ENCODE peak calls at places on chromosomes 2 and 18, in four cellular contexts. L is cardiac muscle cell, K is cardiac fibroblast, S is fibroblast of mammary gland. B is an unnamed sample.

GRCh38 chr2:57146951-57147350 is 899.7 kb upstream of the VRK2 start:
- DNase-seq in L (no peak), K (no peak), S (no peak), B (no peak)

GRCh38 chr2:40371525-40372277 is 80.2 kb downstream of the SLC8A1 start:
- DNase-seq in L (peak; percentile 51), K (peak; percentile 80), S (peak; percentile 79), B (no peak)

GRCh38 chr2:208501217-208501616 is 94.6 kb downstream of the PTH2R start:
- DNase-seq in L (peak; percentile 49), K (no peak), S (peak; percentile 1), B (no peak)

GRCh38 chr2:144505245-144505801 is 14.6 kb downstream of the ZEB2 start:
- DNase-seq in L (peak; percentile 51), K (peak; percentile 62), S (peak; percentile 86), B (no peak)

GRCh38 chr2:217367464-217367863 is 507.6 kb upstream of the TNP1 start:
- DNase-seq in L (no peak), K (no peak), S (no peak), B (no peak)

GRCh38 chr2:198905881-198906612 is 551.7 kb downstream of the SATB2 start:
- DNase-seq in L (no peak), K (no peak), S (no peak), B (no peak)

GRCh38 chr2:28665041-28665704 is 86.5 kb upstream of the PPP1CB start:
- DNase-seq in L (no peak), K (peak; percentile 66), S (peak; percentile 91), B (no peak)

GRCh38 chr18:43819397-43819796 is 542.1 kb upstream of the SYT4 start:
- DNase-seq in L (no peak), K (no peak), S (no peak), B (no peak)

GRCh38 chr2:205706769-205707375 is 24.6 kb downstream of the NRP2 start:
- DNase-seq in L (no peak), K (peak; percentile 95), S (peak; percentile 87), B (no peak)

GRCh38 chr2:20378891-20379519 is 28.4 kb upstream of the PUM2 start:
- DNase-seq in L (peak; percentile 90), K (peak; percentile 84), S (peak; percentile 88), B (no peak)

GRCh38 chr2:43455735-43456642 is 139.8 kb downstream of the THADA start:
- DNase-seq in L (no peak), K (peak; percentile 96), S (peak; percentile 99), B (no peak)

GRCh38 chr2:239433777-239434396 is 33.1 kb upstream of the HDAC4 start:
- DNase-seq in L (no peak), K (peak; percentile 46), S (peak; percentile 92), B (no peak)

GRCh38 chr18:3230401-3231334 is 10.9 kb upstream of the MYOM1 start:
- DNase-seq in L (no peak), K (peak; percentile 81), S (peak; percentile 32), B (no peak)

GRCh38 chr2:237451582-237452469 is 35.2 kb upstream of the MLPH start:
- DNase-seq in L (no peak), K (peak; percentile 51), S (peak; percentile 43), B (no peak)

GRCh38 chr2:118209727-118210126 is 121.5 kb downstream of the INSIG2 start:
- DNase-seq in L (no peak), K (no peak), S (no peak), B (no peak)

GRCh38 chr18:10197097-10197496 is 257.3 kb upstream of the APCDD1 start:
- DNase-seq in L (no peak), K (peak; percentile 3), S (no peak), B (no peak)

GRCh38 chr2:94982156-94982555 is 43.4 kb upstream of the MAL start:
- DNase-seq in L (no peak), K (no peak), S (no peak), B (no peak)

GRCh38 chr2:202339052-202339870 is 36.9 kb upstream of the BMPR2 start:
- DNase-seq in L (no peak), K (peak; percentile 79), S (peak; percentile 57), B (peak; percentile 82)

GRCh38 chr2:61950571-61951315 is 45.3 kb downstream of the COMMD1 start:
- DNase-seq in L (no peak), K (no peak), S (no peak), B (no peak)

GRCh38 chr18:59200787-59201186 is 19.2 kb upstream of the GRP start:
- DNase-seq in L (no peak), K (no peak), S (no peak), B (no peak)

GRCh38 chr2:62071126-62071598 is 124.8 kb upstream of the B3GNT2 start:
- DNase-seq in L (no peak), K (peak; percentile 14), S (peak; percentile 38), B (no peak)

GRCh38 chr2:38528008-38528442 is 74.7 kb downstream of the HNRNPLL start:
- DNase-seq in L (peak; percentile 71), K (peak; percentile 74), S (peak; percentile 81), B (no peak)

GRCh38 chr2:10407841-10408648 is 40.1 kb downstream of the ODC1 start:
- DNase-seq in L (no peak), K (peak; percentile 69), S (peak; percentile 90), B (no peak)

GRCh38 chr2:186380805-186381204 is 105.3 kb upstream of the ZC3H15 start:
- DNase-seq in L (no peak), K (no peak), S (no peak), B (no peak)

GRCh38 chr18:8516391-8517250 is 92.6 kb upstream of the RAB12 start:
- DNase-seq in L (no peak), K (no peak), S (no peak), B (no peak)

GRCh38 chr2:216351172-216351925 is 20.9 kb downstream of the MARCHF4 start:
- DNase-seq in L (no peak), K (no peak), S (no peak), B (no peak)

GRCh38 chr2:232931636-232932035 is 61.6 kb downstream of the SNORC start:
- DNase-seq in L (no peak), K (peak; percentile 13), S (peak; percentile 25), B (no peak)

GRCh38 chr2:85536479-85536878 is 2.5 kb upstream of the MAT2A start:
- DNase-seq in L (no peak), K (peak; percentile 83), S (peak; percentile 86), B (no peak)

GRCh38 chr2:119059940-119060339 is 98.6 kb downstream of the C1QL2 start:
- DNase-seq in L (no peak), K (no peak), S (no peak), B (no peak)

GRCh38 chr2:223055836-223056235 is 3.8 kb downstream of the KCNE4 start:
- DNase-seq in L (no peak), K (peak; percentile 31), S (peak; percentile 40), B (no peak)

GRCh38 chr2:28451793-28452533 is 43.9 kb upstream of the PLB1 start:
- DNase-seq in L (no peak), K (no peak), S (no peak), B (no peak)

GRCh38 chr2:127957240-127957639 is 70.6 kb downstream of the SAP130 start:
- DNase-seq in L (no peak), K (no peak), S (no peak), B (no peak)

GRCh38 chr2:212905640-212906201 is 245.7 kb downstream of the IKZF2 start:
- DNase-seq in L (no peak), K (peak; percentile 90), S (peak; percentile 46), B (peak; percentile 76)

GRCh38 chr18:2960983-2961696 is 51.8 kb downstream of the LPIN2 start:
- DNase-seq in L (no peak), K (no peak), S (no peak), B (no peak)

GRCh38 chr18:49733896-49734585 is 79.3 kb downstream of the ACAA2 start:
- DNase-seq in L (no peak), K (no peak), S (no peak), B (no peak)

GRCh38 chr2:25606892-25607291 is 66.5 kb downstream of the DTNB start:
- DNase-seq in L (peak; percentile 10), K (peak; percentile 68), S (peak; percentile 54), B (no peak)

DNA sequence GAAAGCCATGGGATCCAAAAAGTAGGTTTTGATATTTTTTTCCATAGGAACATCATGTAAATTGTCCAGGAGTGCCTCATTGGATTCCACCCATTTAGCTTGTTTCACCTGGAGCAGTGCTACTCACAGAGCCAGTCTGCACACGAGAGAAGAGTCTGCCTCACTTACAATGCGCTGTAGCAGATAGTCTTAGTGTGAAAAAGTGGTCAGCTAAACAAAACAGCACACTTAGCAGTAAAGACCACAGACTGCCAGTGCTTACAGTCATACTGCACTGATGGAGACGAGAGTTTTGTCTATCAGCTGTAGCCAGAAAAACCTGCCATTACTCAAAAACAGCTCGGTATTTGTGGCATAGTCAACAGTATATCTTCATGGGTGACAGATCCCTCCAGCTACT is 113.5 kb upstream of the LDLRAD4 start:
- DNase-seq in L (no peak), K (no peak), S (no peak), B (no peak)
- TF ChIP-seq CTCF in L (no peak), K (no peak), S (no peak), B (no peak)

DNA sequence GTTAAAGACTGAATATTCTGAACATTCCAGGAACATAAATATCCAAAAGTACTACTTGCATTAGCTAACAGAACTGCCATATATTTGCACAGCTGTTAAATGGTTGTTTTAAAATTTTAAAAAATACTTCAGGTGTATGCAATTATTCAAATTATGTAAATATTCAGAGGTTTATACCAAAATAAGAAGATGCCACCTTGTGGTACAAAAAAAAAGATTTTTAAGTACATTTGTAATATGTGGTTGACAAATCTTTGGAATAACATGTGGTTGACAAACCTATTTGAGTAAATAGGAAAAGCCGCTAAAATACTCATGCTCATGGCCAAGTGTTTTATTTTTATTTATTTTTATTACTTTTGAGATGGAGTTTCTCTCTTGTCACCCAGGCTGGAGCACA is 439.8 kb upstream of the FANCL start:
- DNase-seq in L (no peak), K (peak; percentile 8), S (peak; percentile 15), B (no peak)
- TF ChIP-seq CTCF in L (no peak), K (no peak), S (no peak), B (no peak)

DNA sequence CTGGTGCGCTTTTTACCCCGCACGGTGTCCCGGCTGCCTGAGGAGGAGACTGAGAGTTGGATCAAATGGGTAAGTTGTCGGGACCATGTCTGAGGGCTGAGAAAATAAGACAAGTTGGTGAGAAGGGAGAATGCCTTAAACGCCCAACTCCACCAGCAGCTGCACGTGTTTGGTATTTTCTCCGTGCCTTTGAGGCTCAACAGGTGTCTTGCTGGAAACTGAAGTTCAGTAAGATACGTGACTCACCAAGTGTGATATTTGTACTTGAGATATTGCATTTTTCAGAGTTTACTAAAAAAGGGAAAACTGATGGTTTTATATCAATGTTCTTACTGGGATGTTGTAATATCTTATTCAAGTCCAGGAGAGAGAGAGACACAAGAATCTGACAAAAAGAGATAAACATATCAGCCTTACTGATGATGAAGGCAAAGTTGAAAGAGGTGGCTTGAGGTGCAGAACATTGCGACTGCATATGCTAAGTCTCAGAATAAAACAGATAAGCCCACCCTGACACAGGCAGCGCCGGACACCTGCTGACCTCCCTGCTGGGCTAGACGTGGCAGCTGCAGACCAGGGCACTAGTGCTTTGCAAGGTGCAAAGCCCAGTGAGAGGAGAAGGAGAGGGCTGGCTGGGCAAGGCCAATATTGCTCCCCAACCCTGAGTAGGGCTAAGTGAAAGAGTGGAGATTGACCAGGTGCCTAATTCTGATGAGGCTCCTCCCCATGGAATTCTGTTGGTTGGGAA is 33.1 kb downstream of the TRPM8 start:
- DNase-seq in L (no peak), K (no peak), S (no peak), B (no peak)
- TF ChIP-seq CTCF in L (no peak), K (no peak), S (no peak), B (no peak)

DNA sequence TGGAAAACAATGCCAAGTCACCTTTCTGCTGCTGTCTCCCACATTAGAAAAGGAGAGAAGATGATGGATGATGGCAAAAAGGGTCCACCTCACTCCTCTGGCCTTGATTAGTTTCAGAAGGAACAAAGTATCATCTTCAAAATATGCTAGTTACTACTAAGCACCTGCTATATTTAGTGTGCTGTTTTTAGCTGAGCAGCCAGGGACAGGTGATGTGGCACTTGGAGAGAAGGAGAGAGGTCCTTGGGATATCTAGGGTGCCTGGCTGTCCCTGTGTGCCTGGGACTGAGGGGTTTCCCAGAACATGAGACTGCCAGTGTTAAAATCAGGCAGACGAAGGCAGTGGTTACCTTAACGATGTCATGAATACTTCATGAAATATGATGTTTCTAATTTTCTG is 235.5 kb upstream of the NT5C1B start:
- DNase-seq in L (no peak), K (no peak), S (no peak), B (no peak)
- TF ChIP-seq CTCF in L (no peak), K (no peak), S (no peak), B (no peak)